ENCODE peak calls at places on chromosomes 12 and 14, in ten cellular contexts. One of them, this sample, is unnamed. For H3K4me1, the result is how much of the 10 kb centered on the place peaks cover.

GRCh38 chr14:33454707-33455106 is 496.2 kb downstream of the EGLN3 start:
- DNase-seq in suprapubic skin: no peak
- DNase-seq in A549: no peak
- DNase-seq in esophagus squamous epithelium: no peak
- DNase-seq in right lobe of liver: no peak
- DNase-seq in breast epithelium: no peak
- DNase-seq in HCT116: no peak
- DNase-seq in body of pancreas: no peak
- DNase-seq in heart left ventricle: no peak
- DNase-seq in transverse colon: no peak
- DNase-seq in this sample: no peak

GRCh38 chr12:67043771-67044170 is 225.4 kb upstream of the CAND1 start:
- DNase-seq in heart left ventricle: no peak
- DNase-seq in right lobe of liver: no peak
- DNase-seq in A549: no peak
- DNase-seq in body of pancreas: no peak
- DNase-seq in transverse colon: no peak
- DNase-seq in esophagus squamous epithelium: no peak
- DNase-seq in HCT116: no peak
- DNase-seq in suprapubic skin: no peak
- DNase-seq in breast epithelium: no peak
- DNase-seq in this sample: no peak

GRCh38 chr12:122021193-122021821 is 377 bp upstream of the BCL7A start:
- DNase-seq in transverse colon: peak
- DNase-seq in A549: no peak
- DNase-seq in suprapubic skin: no peak
- DNase-seq in breast epithelium: no peak
- DNase-seq in body of pancreas: peak
- DNase-seq in HCT116: no peak
- DNase-seq in esophagus squamous epithelium: no peak
- DNase-seq in heart left ventricle: peak
- DNase-seq in right lobe of liver: peak
- DNase-seq in this sample: no peak

GRCh38 chr12:117119592-117120198 is 20.5 kb upstream of the TESC start:
- DNase-seq in right lobe of liver: no peak
- DNase-seq in transverse colon: no peak
- DNase-seq in breast epithelium: no peak
- DNase-seq in esophagus squamous epithelium: no peak
- DNase-seq in body of pancreas: peak
- DNase-seq in A549: peak
- DNase-seq in heart left ventricle: no peak
- DNase-seq in suprapubic skin: no peak
- DNase-seq in HCT116: peak
- DNase-seq in this sample: no peak

GRCh38 chr12:28027328-28027727 is 54.8 kb upstream of the PTHLH start:
- DNase-seq in suprapubic skin: no peak
- DNase-seq in right lobe of liver: no peak
- DNase-seq in breast epithelium: no peak
- DNase-seq in heart left ventricle: no peak
- DNase-seq in HCT116: no peak
- DNase-seq in A549: no peak
- DNase-seq in transverse colon: no peak
- DNase-seq in esophagus squamous epithelium: no peak
- DNase-seq in body of pancreas: no peak
- DNase-seq in this sample: no peak

GRCh38 chr12:108511633-108512540 is 3.2 kb upstream of the FICD start:
- DNase-seq in suprapubic skin: peak
- DNase-seq in breast epithelium: peak
- DNase-seq in heart left ventricle: peak
- DNase-seq in esophagus squamous epithelium: no peak
- DNase-seq in right lobe of liver: peak
- DNase-seq in A549: peak
- DNase-seq in HCT116: peak
- DNase-seq in body of pancreas: peak
- DNase-seq in transverse colon: peak
- DNase-seq in this sample: peak

GRCh38 chr12:6069452-6070093 is 54.9 kb downstream of the VWF start:
- DNase-seq in body of pancreas: no peak
- DNase-seq in right lobe of liver: peak
- DNase-seq in esophagus squamous epithelium: no peak
- DNase-seq in A549: no peak
- DNase-seq in HCT116: no peak
- DNase-seq in suprapubic skin: no peak
- DNase-seq in transverse colon: no peak
- DNase-seq in breast epithelium: no peak
- DNase-seq in heart left ventricle: no peak
- DNase-seq in this sample: no peak

GRCh38 chr12:9750276-9751203 is 10.2 kb downstream of the CD69 start:
- DNase-seq in HCT116: peak
- DNase-seq in suprapubic skin: no peak
- DNase-seq in heart left ventricle: peak
- DNase-seq in transverse colon: peak
- DNase-seq in body of pancreas: peak
- DNase-seq in right lobe of liver: no peak
- DNase-seq in esophagus squamous epithelium: no peak
- DNase-seq in A549: peak
- DNase-seq in breast epithelium: no peak
- DNase-seq in this sample: peak

GRCh38 chr12:3679831-3680230 is 73.1 kb downstream of the CRACR2A start:
- DNase-seq in right lobe of liver: no peak
- DNase-seq in heart left ventricle: no peak
- DNase-seq in suprapubic skin: no peak
- DNase-seq in esophagus squamous epithelium: no peak
- DNase-seq in body of pancreas: no peak
- DNase-seq in HCT116: no peak
- DNase-seq in A549: no peak
- DNase-seq in transverse colon: no peak
- DNase-seq in breast epithelium: no peak
- DNase-seq in this sample: no peak

GRCh38 chr12:93230311-93230689 is 147.4 kb upstream of the NUDT4 start:
- DNase-seq in body of pancreas: no peak
- DNase-seq in right lobe of liver: no peak
- DNase-seq in A549: no peak
- DNase-seq in suprapubic skin: no peak
- DNase-seq in HCT116: no peak
- DNase-seq in breast epithelium: no peak
- DNase-seq in transverse colon: no peak
- DNase-seq in heart left ventricle: no peak
- DNase-seq in esophagus squamous epithelium: no peak
- DNase-seq in this sample: no peak

GRCh38 chr14:79136437-79137430 is 966.6 kb downstream of the NRXN3 start:
- DNase-seq in A549: no peak
- DNase-seq in HCT116: no peak
- DNase-seq in suprapubic skin: no peak
- DNase-seq in right lobe of liver: no peak
- DNase-seq in body of pancreas: no peak
- DNase-seq in breast epithelium: no peak
- DNase-seq in heart left ventricle: no peak
- DNase-seq in esophagus squamous epithelium: no peak
- DNase-seq in transverse colon: no peak
- DNase-seq in this sample: no peak

GRCh38 chr12:132561784-132562156 is 48.6 kb downstream of the LRCOL1 start:
- DNase-seq in body of pancreas: peak
- DNase-seq in heart left ventricle: no peak
- DNase-seq in esophagus squamous epithelium: no peak
- DNase-seq in A549: peak
- DNase-seq in suprapubic skin: no peak
- DNase-seq in HCT116: no peak
- DNase-seq in breast epithelium: no peak
- DNase-seq in right lobe of liver: no peak
- DNase-seq in transverse colon: no peak
- DNase-seq in this sample: peak

GRCh38 chr12:23098110-23099049 is 473.4 kb downstream of the ETNK1 start:
- DNase-seq in right lobe of liver: no peak
- DNase-seq in transverse colon: no peak
- DNase-seq in body of pancreas: no peak
- DNase-seq in heart left ventricle: no peak
- DNase-seq in suprapubic skin: no peak
- DNase-seq in breast epithelium: no peak
- DNase-seq in HCT116: no peak
- DNase-seq in esophagus squamous epithelium: no peak
- DNase-seq in A549: no peak
- DNase-seq in this sample: no peak

GRCh38 chr14:101105045-101105444 is 201.5 kb upstream of the RTL1 start:
- DNase-seq in body of pancreas: no peak
- DNase-seq in right lobe of liver: no peak
- DNase-seq in esophagus squamous epithelium: no peak
- DNase-seq in breast epithelium: no peak
- DNase-seq in suprapubic skin: no peak
- DNase-seq in transverse colon: no peak
- DNase-seq in heart left ventricle: no peak
- DNase-seq in HCT116: no peak
- DNase-seq in A549: no peak
- DNase-seq in this sample: no peak

GRCh38 chr14:103607039-103607668 is 21.9 kb upstream of the KLC1 start:
- DNase-seq in breast epithelium: no peak
- DNase-seq in heart left ventricle: peak
- DNase-seq in body of pancreas: peak
- DNase-seq in transverse colon: peak
- DNase-seq in A549: peak
- DNase-seq in HCT116: no peak
- DNase-seq in esophagus squamous epithelium: no peak
- DNase-seq in right lobe of liver: peak
- DNase-seq in suprapubic skin: peak
- DNase-seq in this sample: peak

GRCh38 chr14:49975286-49975685 is 82.4 kb downstream of the ARF6 start:
- DNase-seq in heart left ventricle: no peak
- DNase-seq in esophagus squamous epithelium: no peak
- DNase-seq in suprapubic skin: no peak
- DNase-seq in transverse colon: no peak
- DNase-seq in A549: peak
- DNase-seq in HCT116: peak
- DNase-seq in body of pancreas: no peak
- DNase-seq in breast epithelium: no peak
- DNase-seq in right lobe of liver: no peak
- DNase-seq in this sample: no peak

GRCh38 chr12:100672075-100672592 is 98.7 kb downstream of the GAS2L3 start:
- DNase-seq in heart left ventricle: no peak
- DNase-seq in suprapubic skin: no peak
- DNase-seq in transverse colon: peak
- DNase-seq in HCT116: no peak
- DNase-seq in body of pancreas: no peak
- DNase-seq in right lobe of liver: no peak
- DNase-seq in A549: peak
- DNase-seq in breast epithelium: no peak
- DNase-seq in esophagus squamous epithelium: no peak
- DNase-seq in this sample: no peak

GRCh38 chr12:95429172-95429510 is 44.8 kb upstream of the METAP2 start:
- DNase-seq in heart left ventricle: no peak
- DNase-seq in breast epithelium: no peak
- DNase-seq in HCT116: no peak
- DNase-seq in right lobe of liver: no peak
- DNase-seq in esophagus squamous epithelium: no peak
- DNase-seq in body of pancreas: no peak
- DNase-seq in transverse colon: no peak
- DNase-seq in suprapubic skin: no peak
- DNase-seq in A549: no peak
- DNase-seq in this sample: no peak
- H3K4me1 ChIP-seq in heart left ventricle: under half
- H3K4me1 ChIP-seq in breast epithelium: under half
- H3K4me1 ChIP-seq in HCT116: under half
- H3K4me1 ChIP-seq in right lobe of liver: under half
- H3K4me1 ChIP-seq in esophagus squamous epithelium: under half
- H3K4me1 ChIP-seq in body of pancreas: under half
- H3K4me1 ChIP-seq in transverse colon: under half
- H3K4me1 ChIP-seq in suprapubic skin: under half
- H3K4me1 ChIP-seq in A549: under half
- H3K4me1 ChIP-seq in this sample: under half

DNA sequence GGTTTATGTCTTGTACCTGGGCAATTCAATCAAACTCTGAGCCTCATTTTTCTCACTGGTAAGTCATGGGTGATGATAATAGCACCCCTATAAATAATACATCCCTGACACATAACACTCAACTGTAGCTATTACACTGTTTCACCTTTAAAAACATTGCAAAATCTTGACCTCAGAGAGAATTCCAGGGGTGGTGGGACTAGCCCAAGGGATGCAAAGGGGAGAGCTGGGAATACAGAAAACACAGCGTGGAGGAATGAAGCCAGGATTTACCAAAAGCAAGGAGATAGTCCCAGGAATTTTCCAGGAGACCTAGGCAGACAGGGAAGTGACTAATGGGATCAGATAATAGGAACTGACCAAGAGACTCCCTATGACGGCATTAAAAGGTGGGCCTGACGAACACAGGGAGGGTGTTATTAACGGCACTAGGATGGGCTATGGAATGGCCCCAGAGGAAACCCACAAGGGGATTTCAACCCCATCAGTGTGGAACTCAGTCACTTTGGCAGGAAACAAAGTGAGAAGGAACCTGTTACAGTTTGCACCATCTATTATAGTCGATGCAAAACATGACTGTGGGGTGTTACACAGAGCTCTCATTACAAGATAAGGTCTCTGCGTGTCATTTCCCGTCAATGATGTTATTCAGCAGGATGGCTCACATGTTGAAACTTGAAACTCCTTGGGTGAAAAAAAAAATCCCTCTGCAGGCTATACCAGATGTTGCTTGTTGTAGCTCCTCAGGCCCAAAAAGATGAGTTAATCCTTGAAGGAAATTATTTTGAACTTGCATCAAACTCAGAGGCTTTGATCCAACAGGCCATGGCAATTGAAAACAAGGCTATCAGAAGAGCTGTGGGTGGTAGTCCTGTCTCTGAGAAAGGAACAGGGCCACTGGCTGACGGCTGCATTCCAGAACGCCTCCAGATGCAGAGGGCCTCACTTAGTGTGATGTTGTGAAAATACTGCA is 58.7 kb downstream of the DRAM1 start:
- DNase-seq in A549: no peak
- DNase-seq in HCT116: no peak
- DNase-seq in heart left ventricle: peak
- DNase-seq in breast epithelium: no peak
- DNase-seq in suprapubic skin: peak
- DNase-seq in right lobe of liver: no peak
- DNase-seq in esophagus squamous epithelium: no peak
- DNase-seq in transverse colon: peak
- DNase-seq in body of pancreas: peak
- DNase-seq in this sample: peak
- TF ChIP-seq POLR2A in A549: no peak
- TF ChIP-seq POLR2A in HCT116: no peak
- TF ChIP-seq POLR2A in heart left ventricle: no peak
- TF ChIP-seq POLR2A in breast epithelium: no peak
- TF ChIP-seq POLR2A in suprapubic skin: no peak
- TF ChIP-seq POLR2A in right lobe of liver: no peak
- TF ChIP-seq POLR2A in esophagus squamous epithelium: no peak
- TF ChIP-seq POLR2A in transverse colon: no peak
- TF ChIP-seq POLR2A in body of pancreas: no peak
- TF ChIP-seq POLR2A in this sample: no peak

GRCh38 chr12:110739488-110739887 is 3.2 kb downstream of the PPP1CC start:
- DNase-seq in HCT116: no peak
- DNase-seq in body of pancreas: no peak
- DNase-seq in right lobe of liver: no peak
- DNase-seq in esophagus squamous epithelium: no peak
- DNase-seq in breast epithelium: no peak
- DNase-seq in transverse colon: no peak
- DNase-seq in A549: no peak
- DNase-seq in suprapubic skin: no peak
- DNase-seq in heart left ventricle: no peak
- DNase-seq in this sample: no peak
- H3K4me1 ChIP-seq in HCT116: under half
- H3K4me1 ChIP-seq in body of pancreas: under half
- H3K4me1 ChIP-seq in right lobe of liver: under half
- H3K4me1 ChIP-seq in esophagus squamous epithelium: under half
- H3K4me1 ChIP-seq in breast epithelium: under half
- H3K4me1 ChIP-seq in transverse colon: half or more
- H3K4me1 ChIP-seq in A549: under half
- H3K4me1 ChIP-seq in suprapubic skin: half or more
- H3K4me1 ChIP-seq in heart left ventricle: under half
- H3K4me1 ChIP-seq in this sample: under half

GRCh38 chr14:22589096-22589839 is at the start of gene DAD1:
- DNase-seq in right lobe of liver: peak
- DNase-seq in A549: peak
- DNase-seq in esophagus squamous epithelium: peak
- DNase-seq in body of pancreas: peak
- DNase-seq in breast epithelium: peak
- DNase-seq in HCT116: peak
- DNase-seq in transverse colon: peak
- DNase-seq in suprapubic skin: peak
- DNase-seq in heart left ventricle: peak
- DNase-seq in this sample: peak
- TF ChIP-seq POLR2A in right lobe of liver: peak
- TF ChIP-seq POLR2A in A549: peak
- TF ChIP-seq POLR2A in esophagus squamous epithelium: no peak
- TF ChIP-seq POLR2A in body of pancreas: peak
- TF ChIP-seq POLR2A in breast epithelium: peak
- TF ChIP-seq POLR2A in HCT116: peak
- TF ChIP-seq POLR2A in transverse colon: peak
- TF ChIP-seq POLR2A in suprapubic skin: no peak
- TF ChIP-seq POLR2A in heart left ventricle: no peak
- TF ChIP-seq POLR2A in this sample: peak